ENCODE peak calls at places on chromosomes 3 and 15, in six cellular contexts. W is stimulated activated naive B cell treated with anti-CD40 and anti-IgM and Interleukin-4, amounts not matched to agents 10 μg/mL and 1 μg/mL and 100 μg/mL, for 72 hours; G is LoVo; E is ELR; Z is GM18507; Q is Daoy. M is an unnamed sample.

GRCh38 chr3:187741403-187742350 is 3.6 kb downstream of the BCL6 start:
- DNase-seq in Z (no peak), W (peak), G (peak), E (peak), Q (peak), M (peak)

GRCh38 chr3:197306374-197307086 is 8.1 kb upstream of the DLG1 start:
- DNase-seq in W (no peak), Z (no peak), E (peak), G (peak), Q (peak), M (no peak)

GRCh38 chr15:99296386-99296785 is 45.1 kb downstream of the LRRC28 start:
- DNase-seq in Z (no peak), E (no peak), G (no peak), Q (no peak), W (no peak), M (no peak)

GRCh38 chr15:42232606-42233005 is 24.5 kb upstream of the VPS39 start:
- DNase-seq in Q (no peak), Z (no peak), W (no peak), G (no peak), E (no peak), M (no peak)

GRCh38 chr3:132623646-132624045 is 26.6 kb downstream of the ACKR4 start:
- DNase-seq in Z (no peak), W (no peak), G (no peak), E (no peak), Q (no peak), M (no peak)

GRCh38 chr3:168249048-168249538 is 153.4 kb upstream of the GOLIM4 start:
- DNase-seq in W (no peak), Q (peak), G (no peak), E (peak), Z (no peak), M (no peak)

GRCh38 chr15:83570756-83571155 is 83.2 kb upstream of the ADAMTSL3 start:
- DNase-seq in E (no peak), W (no peak), G (no peak), Z (no peak), Q (no peak), M (no peak)

GRCh38 chr3:133979553-133979952 is 50.2 kb downstream of the SLCO2A1 start:
- DNase-seq in E (no peak), Q (no peak), G (no peak), W (no peak), Z (no peak), M (no peak)

GRCh38 chr15:65101418-65101890 is 13.5 kb downstream of the UBAP1L start:
- DNase-seq in E (peak), Z (peak), G (no peak), Q (peak), W (no peak), M (peak)

GRCh38 chr15:38708672-38709188 is 144.1 kb upstream of the RASGRP1 start:
- DNase-seq in Q (no peak), E (peak), Z (no peak), G (no peak), W (no peak), M (no peak)

GRCh38 chr3:164459526-164460151 is 618.7 kb downstream of the SI start:
- DNase-seq in E (peak), Z (no peak), Q (peak), W (no peak), G (no peak), M (no peak)

GRCh38 chr3:56851966-56852884 is 50.5 kb upstream of the ARHGEF3 start:
- DNase-seq in G (no peak), Q (peak), W (no peak), Z (no peak), E (peak), M (no peak)

GRCh38 chr3:15903164-15903563 is 105.4 kb upstream of the ANKRD28 start:
- DNase-seq in Z (no peak), G (no peak), E (no peak), Q (no peak), W (no peak), M (no peak)

GRCh38 chr3:107206141-107206540 is 171.1 kb upstream of the CCDC54 start:
- DNase-seq in W (no peak), E (peak), Q (peak), Z (peak), G (peak), M (peak)

GRCh38 chr3:100927775-100928174 is 65.4 kb downstream of the ABI3BP start:
- DNase-seq in G (no peak), Z (no peak), W (no peak), Q (no peak), E (peak), M (no peak)

GRCh38 chr15:99141943-99142342 is 37.1 kb downstream of the SYNM start:
- DNase-seq in E (no peak), Z (no peak), Q (no peak), W (no peak), G (no peak), M (no peak)

M was measured in NCI-H460.